ENCODE peak calls at places on chromosomes 13 and 19, in eight cellular contexts. One of them, this sample, is unnamed.
A peak's percentile ranks its signal among the peaks of the same experiment; 100 is the strongest.

GRCh38 chr19:1453525-1454371 is 3.8 kb downstream of the APC2 start:
- DNase-seq in nephron progenitor cell: peak; percentile 55
- DNase-seq in DND-41: no peak
- DNase-seq in Calu3: no peak
- DNase-seq in AG10803: peak; percentile 27
- DNase-seq in NCI-H510A treated with DMSO at 0.1 percent for 48 hours: no peak
- DNase-seq in activated T-helper 1 cell treated with Interleukin-2 at 50 U/mL for 16 hours: no peak
- DNase-seq in endothelial cell: no peak
- DNase-seq in this sample: no peak

GRCh38 chr13:97855570-97855970 is 97.9 kb upstream of the IPO5 start:
- DNase-seq in nephron progenitor cell: peak; percentile 55
- DNase-seq in DND-41: peak; percentile 28
- DNase-seq in Calu3: peak; percentile 2
- DNase-seq in AG10803: peak; percentile 91
- DNase-seq in NCI-H510A treated with DMSO at 0.1 percent for 48 hours: peak; percentile 79
- DNase-seq in activated T-helper 1 cell treated with Interleukin-2 at 50 U/mL for 16 hours: no peak
- DNase-seq in endothelial cell: peak; percentile 38
- DNase-seq in this sample: peak; percentile 54

GRCh38 chr13:98495627-98496238 is 81.2 kb downstream of the STK24 start:
- DNase-seq in nephron progenitor cell: no peak
- DNase-seq in DND-41: no peak
- DNase-seq in Calu3: no peak
- DNase-seq in AG10803: peak; percentile 48
- DNase-seq in NCI-H510A treated with DMSO at 0.1 percent for 48 hours: no peak
- DNase-seq in activated T-helper 1 cell treated with Interleukin-2 at 50 U/mL for 16 hours: no peak
- DNase-seq in endothelial cell: no peak
- DNase-seq in this sample: no peak

GRCh38 chr13:85501616-85502015 is 297.6 kb downstream of the SLITRK6 start:
- DNase-seq in nephron progenitor cell: no peak
- DNase-seq in DND-41: no peak
- DNase-seq in Calu3: no peak
- DNase-seq in AG10803: no peak
- DNase-seq in NCI-H510A treated with DMSO at 0.1 percent for 48 hours: no peak
- DNase-seq in activated T-helper 1 cell treated with Interleukin-2 at 50 U/mL for 16 hours: no peak
- DNase-seq in endothelial cell: no peak
- DNase-seq in this sample: no peak

GRCh38 chr19:48741222-48741999 is 1.0 kb upstream of the RASIP1 start:
- DNase-seq in nephron progenitor cell: peak; percentile 79
- DNase-seq in DND-41: peak; percentile 58
- DNase-seq in Calu3: peak; percentile 37
- DNase-seq in AG10803: no peak
- DNase-seq in NCI-H510A treated with DMSO at 0.1 percent for 48 hours: no peak
- DNase-seq in activated T-helper 1 cell treated with Interleukin-2 at 50 U/mL for 16 hours: no peak
- DNase-seq in endothelial cell: peak; percentile 58
- DNase-seq in this sample: no peak

GRCh38 chr13:112990783-112991182 is 21.8 kb downstream of the MCF2L start:
- DNase-seq in nephron progenitor cell: no peak
- DNase-seq in DND-41: no peak
- DNase-seq in Calu3: peak; percentile 8
- DNase-seq in AG10803: no peak
- DNase-seq in NCI-H510A treated with DMSO at 0.1 percent for 48 hours: peak; percentile 98
- DNase-seq in activated T-helper 1 cell treated with Interleukin-2 at 50 U/mL for 16 hours: no peak
- DNase-seq in endothelial cell: no peak
- DNase-seq in this sample: no peak

GRCh38 chr19:2962018-2962670 is 15.2 kb upstream of the TLE6 start:
- DNase-seq in nephron progenitor cell: peak; percentile 61
- DNase-seq in DND-41: peak; percentile 67
- DNase-seq in Calu3: peak; percentile 59
- DNase-seq in AG10803: peak; percentile 86
- DNase-seq in NCI-H510A treated with DMSO at 0.1 percent for 48 hours: peak; percentile 57
- DNase-seq in activated T-helper 1 cell treated with Interleukin-2 at 50 U/mL for 16 hours: no peak
- DNase-seq in endothelial cell: peak; percentile 73
- DNase-seq in this sample: peak; percentile 70

GRCh38 chr19:28701491-28701890 is 511.5 kb downstream of the UQCRFS1 start:
- DNase-seq in nephron progenitor cell: no peak
- DNase-seq in DND-41: no peak
- DNase-seq in Calu3: no peak
- DNase-seq in AG10803: peak; percentile 55
- DNase-seq in NCI-H510A treated with DMSO at 0.1 percent for 48 hours: no peak
- DNase-seq in activated T-helper 1 cell treated with Interleukin-2 at 50 U/mL for 16 hours: no peak
- DNase-seq in endothelial cell: no peak
- DNase-seq in this sample: peak; percentile 26

GRCh38 chr13:48163066-48163465 is 68.2 kb upstream of the MED4 start:
- DNase-seq in nephron progenitor cell: no peak
- DNase-seq in DND-41: no peak
- DNase-seq in Calu3: no peak
- DNase-seq in AG10803: no peak
- DNase-seq in NCI-H510A treated with DMSO at 0.1 percent for 48 hours: no peak
- DNase-seq in activated T-helper 1 cell treated with Interleukin-2 at 50 U/mL for 16 hours: no peak
- DNase-seq in endothelial cell: no peak
- DNase-seq in this sample: no peak

GRCh38 chr13:43242040-43242439 is 218.7 kb downstream of the DNAJC15 start:
- DNase-seq in nephron progenitor cell: no peak
- DNase-seq in DND-41: no peak
- DNase-seq in Calu3: no peak
- DNase-seq in AG10803: no peak
- DNase-seq in NCI-H510A treated with DMSO at 0.1 percent for 48 hours: no peak
- DNase-seq in activated T-helper 1 cell treated with Interleukin-2 at 50 U/mL for 16 hours: no peak
- DNase-seq in endothelial cell: no peak
- DNase-seq in this sample: no peak

GRCh38 chr19:35294328-35294727 is 2.4 kb downstream of the MAG start:
- DNase-seq in nephron progenitor cell: no peak
- DNase-seq in DND-41: no peak
- DNase-seq in Calu3: no peak
- DNase-seq in AG10803: no peak
- DNase-seq in NCI-H510A treated with DMSO at 0.1 percent for 48 hours: no peak
- DNase-seq in activated T-helper 1 cell treated with Interleukin-2 at 50 U/mL for 16 hours: no peak
- DNase-seq in endothelial cell: no peak
- DNase-seq in this sample: no peak

This sample was measured in smooth muscle cell of the brain vasculature.